ENCODE peak calls at places on chromosomes 3 and 15, in seven cellular contexts. A, V, K, I, U, Z and D are unnamed samples.

GRCh38 chr3:58357402-58357801 is 24.7 kb downstream of the PXK start:
- DNase-seq in A (no peak), V (peak), K (no peak), I (no peak), U (no peak), Z (no peak), D (peak)

GRCh38 chr3:184338538-184338945 is 1.1 kb downstream of the FAM131A start:
- DNase-seq in A (peak), V (peak), K (peak), I (peak), U (peak), Z (no peak), D (peak)

GRCh38 chr15:35141743-35142356 is 56.8 kb upstream of the NANOGP8 start:
- DNase-seq in A (no peak), V (peak), K (no peak), I (no peak), U (no peak), Z (peak), D (peak)

GRCh38 chr3:37628711-37629301 is 232.9 kb upstream of the CTDSPL start:
- DNase-seq in A (no peak), V (peak), K (no peak), I (no peak), U (no peak), Z (no peak), D (peak)

GRCh38 chr15:37034835-37035234 is 65.5 kb downstream of the MEIS2 start:
- DNase-seq in A (no peak), V (no peak), K (no peak), I (no peak), U (no peak), Z (no peak), D (no peak)

GRCh38 chr3:122021811-122022401 is at the start of gene ILDR1:
- DNase-seq in A (no peak), V (no peak), K (peak), I (peak), U (no peak), Z (peak), D (no peak)

GRCh38 chr15:92666780-92667179 is 11.2 kb upstream of the FAM174B start:
- DNase-seq in A (no peak), V (peak), K (no peak), I (no peak), U (no peak), Z (peak), D (no peak)

GRCh38 chr3:173688216-173688842 is 290.8 kb downstream of the NLGN1 start:
- DNase-seq in A (peak), V (peak), K (no peak), I (no peak), U (no peak), Z (no peak), D (peak)

GRCh38 chr15:99454107-99454809 is 111.5 kb upstream of the MEF2A start:
- DNase-seq in A (no peak), V (no peak), K (peak), I (no peak), U (no peak), Z (no peak), D (no peak)

GRCh38 chr3:171175840-171176239 is 149.3 kb upstream of the SLC2A2 start:
- DNase-seq in A (no peak), V (no peak), K (no peak), I (no peak), U (no peak), Z (no peak), D (peak)

GRCh38 chr3:152261329-152261728 is 7.4 kb upstream of the MBNL1 start:
- DNase-seq in A (peak), V (no peak), K (no peak), I (no peak), U (peak), Z (no peak), D (no peak)

GRCh38 chr15:51647128-51647562 is 24.6 kb upstream of the DMXL2 start:
- DNase-seq in A (no peak), V (peak), K (no peak), I (no peak), U (no peak), Z (peak), D (peak)

GRCh38 chr3:113730550-113730949 is 15.5 kb downstream of the NAA50 start:
- DNase-seq in A (no peak), V (no peak), K (no peak), I (no peak), U (no peak), Z (no peak), D (no peak)

GRCh38 chr3:119427669-119428068 is 35.7 kb downstream of the TMEM39A start:
- DNase-seq in A (peak), V (no peak), K (no peak), I (no peak), U (peak), Z (no peak), D (no peak)

GRCh38 chr3:40044487-40044886 is 235.1 kb downstream of the MYRIP start:
- DNase-seq in A (no peak), V (peak), K (no peak), I (no peak), U (no peak), Z (peak), D (no peak)

GRCh38 chr3:69735893-69736292 is 3.4 kb upstream of the MITF start:
- DNase-seq in A (no peak), V (no peak), K (no peak), I (no peak), U (no peak), Z (no peak), D (no peak)

GRCh38 chr3:69729350-69729919 is 9.8 kb upstream of the MITF start:
- DNase-seq in A (no peak), V (no peak), K (no peak), I (no peak), U (no peak), Z (no peak), D (no peak)

GRCh38 chr3:69725994-69726571 is 13.2 kb upstream of the MITF start:
- DNase-seq in A (no peak), V (no peak), K (no peak), I (no peak), U (no peak), Z (no peak), D (no peak)

GRCh38 chr3:69731080-69731479 is 8.2 kb upstream of the MITF start:
- DNase-seq in A (peak), V (no peak), K (no peak), I (no peak), U (no peak), Z (no peak), D (no peak)
- H2AK5ac ChIP-seq in A (no peak), V (no peak), K (no peak), I (no peak), U (no peak), Z (no peak), D (no peak)

DNA sequence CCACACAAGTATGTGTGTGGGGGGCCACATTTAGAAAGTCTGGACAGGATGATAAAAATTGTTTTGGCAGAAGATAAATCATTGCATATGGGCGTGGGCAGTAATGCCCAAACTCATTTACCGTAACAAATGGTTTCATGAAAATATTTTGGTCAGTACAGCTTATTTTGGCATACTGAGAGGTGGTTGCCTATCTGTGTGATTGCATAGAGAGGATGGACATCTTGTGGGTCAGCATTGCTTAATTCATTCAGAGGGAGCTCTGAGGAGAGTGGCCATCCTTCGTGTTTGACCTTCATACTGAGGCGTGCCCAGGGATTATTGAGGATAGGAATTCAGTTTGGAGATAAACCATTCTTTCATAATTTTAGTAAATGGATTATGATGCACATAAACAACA is 162.5 kb downstream of the GAP43 start:
- DNase-seq in A (no peak), V (no peak), K (no peak), I (no peak), U (no peak), Z (no peak), D (no peak)
- H2AK5ac ChIP-seq in A (no peak), V (peak), K (no peak), I (no peak), U (no peak), Z (no peak), D (no peak)

GRCh38 chr15:88449581-88449980 is 17.6 kb downstream of the MRPL46 start:
- DNase-seq in A (no peak), V (no peak), K (no peak), I (no peak), U (no peak), Z (no peak), D (no peak)
- H2AK5ac ChIP-seq in A (no peak), V (no peak), K (no peak), I (no peak), U (no peak), Z (no peak), D (no peak)

GRCh38 chr3:110067527-110067926 is 730.2 kb upstream of the DPPA4 start:
- DNase-seq in A (no peak), V (no peak), K (no peak), I (no peak), U (no peak), Z (no peak), D (no peak)

GRCh38 chr3:110063178-110063577 is 725.8 kb upstream of the DPPA4 start:
- DNase-seq in A (no peak), V (no peak), K (no peak), I (no peak), U (no peak), Z (no peak), D (no peak)

GRCh38 chr3:110069641-110070538 is 732.5 kb upstream of the DPPA4 start:
- DNase-seq in A (no peak), V (peak), K (no peak), I (no peak), U (no peak), Z (peak), D (peak)

GRCh38 chr3:110062711-110063110 is 725.4 kb upstream of the DPPA4 start:
- DNase-seq in A (no peak), V (no peak), K (no peak), I (no peak), U (no peak), Z (no peak), D (no peak)

GRCh38 chr3:110066201-110066600 is 728.9 kb upstream of the DPPA4 start:
- DNase-seq in A (no peak), V (no peak), K (no peak), I (no peak), U (no peak), Z (no peak), D (no peak)
- H2AK5ac ChIP-seq in A (no peak), V (no peak), K (no peak), I (no peak), U (no peak), Z (no peak), D (no peak)